ENCODE peak calls at places on chromosomes 7 and 10, in five cellular contexts. V is fibroblast of the conjunctiva; P is CD4-positive, CD25-positive, alpha-beta regulatory T cell; Y is HCEC 1CT; A is cardiac septum. C is an unnamed sample.

GRCh38 chr7:99923200-99923599 is 3.9 kb upstream of the TRIM4 start:
- DNase-seq in V (no peak), P (no peak), Y (no peak), A (no peak), C (no peak)

GRCh38 chr10:125016123-125016522 is 74.2 kb downstream of the ZRANB1 start:
- DNase-seq in V (no peak), P (no peak), Y (no peak), A (no peak), C (no peak)

GRCh38 chr7:80548790-80549530 is 37.1 kb upstream of the GNAT3 start:
- DNase-seq in V (no peak), P (no peak), Y (peak; percentile 47), A (no peak), C (no peak)

GRCh38 chr7:78139335-78139734 is 340.8 kb downstream of the PHTF2 start:
- DNase-seq in V (peak; percentile 23), P (no peak), Y (peak; percentile 92), A (no peak), C (peak; percentile 21)

GRCh38 chr10:5105626-5106025 is 11.4 kb downstream of the AKR1C3 start:
- DNase-seq in V (no peak), P (no peak), Y (peak; percentile 29), A (no peak), C (no peak)

GRCh38 chr7:126996659-126997058 is 256.1 kb downstream of the GRM8 start:
- DNase-seq in V (no peak), P (no peak), Y (no peak), A (no peak), C (no peak)

GRCh38 chr7:90320801-90321494 is at the start of gene FAM237B:
- DNase-seq in V (no peak), P (no peak), Y (no peak), A (no peak), C (peak; percentile 35)

GRCh38 chr10:62239994-62240393 is 28.6 kb downstream of the RTKN2 start:
- DNase-seq in V (no peak), P (no peak), Y (no peak), A (no peak), C (peak; percentile 11)

GRCh38 chr7:134014935-134015334 is 112.2 kb upstream of the LRGUK start:
- DNase-seq in V (no peak), P (no peak), Y (no peak), A (no peak), C (peak; percentile 31)

GRCh38 chr10:60495357-60495756 is 105.7 kb upstream of the ANK3 start:
- DNase-seq in V (no peak), P (no peak), Y (no peak), A (no peak), C (peak; percentile 53)